ENCODE peak calls at places on chromosomes 6 and 20, in five cellular contexts. One of them, this sample, is unnamed.
A peak's percentile ranks its signal among the peaks of the same experiment; 100 is the strongest.

GRCh38 chr6:73200735-73201134 is 24.6 kb downstream of the KHDC1L start:
- DNase-seq in mesenchymal stem cell: peak; percentile 18
- DNase-seq in IMR-90: peak; percentile 6
- DNase-seq in mesendoderm: no peak
- DNase-seq in H1: no peak
- DNase-seq in this sample: no peak

GRCh38 chr6:115945306-115945705 is 115.4 kb downstream of the FRK start:
- DNase-seq in mesenchymal stem cell: peak; percentile 3
- DNase-seq in IMR-90: no peak
- DNase-seq in mesendoderm: no peak
- DNase-seq in H1: no peak
- DNase-seq in this sample: no peak

GRCh38 chr6:118012944-118013343 is 105.9 kb downstream of the SLC35F1 start:
- DNase-seq in mesenchymal stem cell: no peak
- DNase-seq in IMR-90: no peak
- DNase-seq in mesendoderm: no peak
- DNase-seq in H1: no peak
- DNase-seq in this sample: no peak

GRCh38 chr20:17530716-17531536 is at the start of gene BFSP1:
- DNase-seq in mesenchymal stem cell: peak; percentile 69
- DNase-seq in IMR-90: peak; percentile 52
- DNase-seq in mesendoderm: peak; percentile 72
- DNase-seq in H1: peak; percentile 82
- DNase-seq in this sample: peak; percentile 46

GRCh38 chr20:34710568-34710839 is 6.4 kb downstream of the TP53INP2 start:
- DNase-seq in mesenchymal stem cell: no peak
- DNase-seq in IMR-90: no peak
- DNase-seq in mesendoderm: no peak
- DNase-seq in H1: no peak
- DNase-seq in this sample: no peak

GRCh38 chr6:83815631-83816030 is 37.5 kb upstream of the RIPPLY2 start:
- DNase-seq in mesenchymal stem cell: peak; percentile 42
- DNase-seq in IMR-90: no peak
- DNase-seq in mesendoderm: peak; percentile 38
- DNase-seq in H1: no peak
- DNase-seq in this sample: no peak

GRCh38 chr6:1958257-1958656 is 287.1 kb downstream of the GMDS start:
- DNase-seq in mesenchymal stem cell: no peak
- DNase-seq in IMR-90: no peak
- DNase-seq in mesendoderm: no peak
- DNase-seq in H1: no peak
- DNase-seq in this sample: peak; percentile 33

GRCh38 chr6:154487367-154488275 is 22.9 kb downstream of the CNKSR3 start:
- DNase-seq in mesenchymal stem cell: no peak
- DNase-seq in IMR-90: peak; percentile 31
- DNase-seq in mesendoderm: no peak
- DNase-seq in H1: no peak
- DNase-seq in this sample: no peak

GRCh38 chr6:107603029-107603428 is 113.1 kb downstream of the SOBP start:
- DNase-seq in mesenchymal stem cell: no peak
- DNase-seq in IMR-90: no peak
- DNase-seq in mesendoderm: no peak
- DNase-seq in H1: no peak
- DNase-seq in this sample: no peak

GRCh38 chr6:147909645-147910044 is 401.2 kb downstream of the SAMD5 start:
- DNase-seq in mesenchymal stem cell: peak; percentile 34
- DNase-seq in IMR-90: peak; percentile 39
- DNase-seq in mesendoderm: no peak
- DNase-seq in H1: no peak
- DNase-seq in this sample: no peak

GRCh38 chr6:105879902-105880547 is 206.1 kb upstream of the PRDM1 start:
- DNase-seq in mesenchymal stem cell: no peak
- DNase-seq in IMR-90: no peak
- DNase-seq in mesendoderm: no peak
- DNase-seq in H1: no peak
- DNase-seq in this sample: peak; percentile 23

GRCh38 chr20:59087829-59088433 is 45.3 kb upstream of the PRELID3B start:
- DNase-seq in mesenchymal stem cell: peak; percentile 44
- DNase-seq in IMR-90: peak; percentile 47
- DNase-seq in mesendoderm: peak; percentile 79
- DNase-seq in H1: peak; percentile 92
- DNase-seq in this sample: peak; percentile 94

GRCh38 chr6:102525336-102525735 is 1131.8 kb downstream of the GRIK2 start:
- DNase-seq in mesenchymal stem cell: no peak
- DNase-seq in IMR-90: no peak
- DNase-seq in mesendoderm: no peak
- DNase-seq in H1: no peak
- DNase-seq in this sample: no peak

GRCh38 chr6:15739867-15740266 is 77.0 kb upstream of the DTNBP1 start:
- DNase-seq in mesenchymal stem cell: no peak
- DNase-seq in IMR-90: no peak
- DNase-seq in mesendoderm: no peak
- DNase-seq in H1: no peak
- DNase-seq in this sample: no peak

GRCh38 chr6:39074486-39074885 is 25.9 kb downstream of the GLP1R start:
- DNase-seq in mesenchymal stem cell: no peak
- DNase-seq in IMR-90: no peak
- DNase-seq in mesendoderm: peak; percentile 45
- DNase-seq in H1: no peak
- DNase-seq in this sample: no peak

GRCh38 chr6:6725120-6725833 is 136.8 kb downstream of the LY86 start:
- DNase-seq in mesenchymal stem cell: no peak
- DNase-seq in IMR-90: no peak
- DNase-seq in mesendoderm: peak; percentile 77
- DNase-seq in H1: peak; percentile 78
- DNase-seq in this sample: no peak

GRCh38 chr6:44041461-44042260 is 85.6 kb downstream of the MRPL14 start:
- DNase-seq in mesenchymal stem cell: peak; percentile 99
- DNase-seq in IMR-90: peak; percentile 99
- DNase-seq in mesendoderm: peak; percentile 98
- DNase-seq in H1: no peak
- DNase-seq in this sample: peak; percentile 71

GRCh38 chr20:15867017-15867416 is 706.2 kb downstream of the KIF16B start:
- DNase-seq in mesenchymal stem cell: no peak
- DNase-seq in IMR-90: no peak
- DNase-seq in mesendoderm: no peak
- DNase-seq in H1: no peak
- DNase-seq in this sample: no peak

GRCh38 chr6:128438311-128438916 is 82.0 kb downstream of the PTPRK start:
- DNase-seq in mesenchymal stem cell: no peak
- DNase-seq in IMR-90: no peak
- DNase-seq in mesendoderm: no peak
- DNase-seq in H1: no peak
- DNase-seq in this sample: no peak

GRCh38 chr6:43090557-43090952 is 14.4 kb downstream of the PTK7 start:
- DNase-seq in mesenchymal stem cell: peak; percentile 27
- DNase-seq in IMR-90: peak; percentile 44
- DNase-seq in mesendoderm: peak; percentile 63
- DNase-seq in H1: no peak
- DNase-seq in this sample: no peak

GRCh38 chr20:20393207-20393606 is 25.3 kb downstream of the INSM1 start:
- DNase-seq in mesenchymal stem cell: peak; percentile 57
- DNase-seq in IMR-90: peak; percentile 89
- DNase-seq in mesendoderm: no peak
- DNase-seq in H1: no peak
- DNase-seq in this sample: peak; percentile 85

GRCh38 chr20:34581341-34582189 is 23.0 kb downstream of the MAP1LC3A start:
- DNase-seq in mesenchymal stem cell: peak; percentile 63
- DNase-seq in IMR-90: peak; percentile 70
- DNase-seq in mesendoderm: peak; percentile 46
- DNase-seq in H1: no peak
- DNase-seq in this sample: no peak

GRCh38 chr20:45341939-45342862 is 6.0 kb downstream of the SDC4 start:
- DNase-seq in mesenchymal stem cell: peak; percentile 77
- DNase-seq in IMR-90: peak; percentile 74
- DNase-seq in mesendoderm: peak; percentile 98
- DNase-seq in H1: peak; percentile 63
- DNase-seq in this sample: peak; percentile 77

GRCh38 chr6:54805077-54805476 is 41.5 kb upstream of the FAM83B start:
- DNase-seq in mesenchymal stem cell: no peak
- DNase-seq in IMR-90: peak; percentile 51
- DNase-seq in mesendoderm: peak; percentile 42
- DNase-seq in H1: no peak
- DNase-seq in this sample: no peak

GRCh38 chr6:40999498-41000070 is 39.4 kb downstream of the UNC5CL start:
- DNase-seq in mesenchymal stem cell: peak; percentile 58
- DNase-seq in IMR-90: peak; percentile 32
- DNase-seq in mesendoderm: peak; percentile 96
- DNase-seq in H1: peak; percentile 59
- DNase-seq in this sample: peak; percentile 56

GRCh38 chr6:41531591-41532582 is 14.3 kb upstream of the FOXP4 start:
- DNase-seq in mesenchymal stem cell: peak; percentile 78
- DNase-seq in IMR-90: peak; percentile 67
- DNase-seq in mesendoderm: no peak
- DNase-seq in H1: no peak
- DNase-seq in this sample: peak; percentile 6

GRCh38 chr20:5364997-5365597 is 48.3 kb upstream of the PROKR2 start:
- DNase-seq in mesenchymal stem cell: peak; percentile 54
- DNase-seq in IMR-90: no peak
- DNase-seq in mesendoderm: peak; percentile 63
- DNase-seq in H1: no peak
- DNase-seq in this sample: no peak

DNA sequence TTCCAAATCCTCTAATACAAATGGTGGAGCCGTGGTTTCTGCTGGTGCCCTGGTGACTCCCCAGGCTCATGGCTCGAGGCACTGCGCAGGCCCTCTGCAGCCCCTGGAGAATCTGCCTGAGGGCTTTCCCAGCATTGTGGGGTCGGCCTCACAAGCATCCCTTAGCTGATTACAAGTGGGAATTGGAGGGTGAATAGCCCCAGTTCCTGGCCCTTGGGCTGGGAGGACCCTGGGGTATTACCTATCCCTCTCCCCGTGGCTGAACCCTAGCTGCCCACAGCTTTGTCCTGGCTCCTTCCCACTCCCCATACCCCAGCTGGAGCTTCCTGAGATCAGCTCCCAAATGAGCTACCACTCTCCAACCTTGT is 212.2 kb upstream of the CST7 start:
- DNase-seq in mesenchymal stem cell: no peak
- DNase-seq in IMR-90: no peak
- DNase-seq in mesendoderm: no peak
- DNase-seq in H1: peak; percentile 32
- DNase-seq in this sample: no peak
- H2AK5ac ChIP-seq in mesenchymal stem cell: no peak overlapping the region
- H2AK5ac ChIP-seq in IMR-90: no peak overlapping the region
- H2AK5ac ChIP-seq in mesendoderm: no peak overlapping the region
- H2AK5ac ChIP-seq in H1: no peak overlapping the region
- H2AK5ac ChIP-seq in this sample: no peak overlapping the region

DNA sequence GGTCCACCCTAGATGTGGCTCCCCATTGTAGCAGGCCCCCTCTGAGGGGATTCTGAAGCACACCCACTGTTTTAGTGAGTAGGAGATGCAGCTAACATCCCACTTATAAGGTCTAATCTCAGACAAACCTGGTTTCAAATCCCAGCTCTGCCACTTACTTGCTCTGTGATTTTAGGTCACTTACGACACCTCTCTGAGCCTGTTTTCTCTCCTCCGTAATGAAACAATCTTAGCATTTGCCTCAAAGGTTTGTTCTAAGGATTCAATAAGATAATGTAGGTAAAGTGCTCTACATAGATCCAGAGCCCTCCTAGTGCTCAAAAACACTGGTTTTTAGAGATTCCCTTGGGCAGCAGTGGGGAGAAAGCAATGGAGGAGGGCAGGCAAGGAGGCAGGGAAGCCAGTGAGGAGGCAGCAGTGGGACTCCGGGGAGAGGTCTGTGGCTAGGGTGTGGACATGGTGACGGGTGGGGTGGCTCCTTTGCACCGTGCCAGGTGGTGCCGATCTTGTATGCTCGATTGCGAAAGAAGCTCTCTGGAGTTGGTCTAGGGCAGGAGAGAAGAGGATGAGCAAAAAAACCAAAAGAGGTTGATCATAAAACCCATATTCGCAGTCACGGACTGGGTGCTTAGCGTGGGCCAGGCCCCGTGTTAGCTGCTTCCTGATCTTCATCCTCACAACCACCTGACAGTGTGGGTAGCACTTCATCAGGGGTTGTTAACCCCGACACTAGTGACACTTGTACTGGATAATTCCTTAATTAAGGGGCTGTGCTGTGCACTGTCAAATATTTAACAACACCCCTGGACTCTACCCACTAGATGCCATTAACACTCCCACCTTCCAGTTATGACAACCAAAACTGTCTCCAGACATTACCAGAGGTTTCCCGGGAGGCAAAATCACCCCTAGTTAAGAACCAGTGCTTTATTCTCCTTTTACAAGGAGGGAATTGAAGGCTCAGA is 16.8 kb upstream of the PTGIS start:
- DNase-seq in mesenchymal stem cell: no peak
- DNase-seq in IMR-90: no peak
- DNase-seq in mesendoderm: no peak
- DNase-seq in H1: no peak
- DNase-seq in this sample: no peak
- H2BK5ac ChIP-seq in mesenchymal stem cell: no peak overlapping the region
- H2BK5ac ChIP-seq in IMR-90: peak overlapping the region; percentile 45
- H2BK5ac ChIP-seq in mesendoderm: no peak overlapping the region
- H2BK5ac ChIP-seq in H1: no peak overlapping the region
- H2BK5ac ChIP-seq in this sample: no peak overlapping the region

DNA sequence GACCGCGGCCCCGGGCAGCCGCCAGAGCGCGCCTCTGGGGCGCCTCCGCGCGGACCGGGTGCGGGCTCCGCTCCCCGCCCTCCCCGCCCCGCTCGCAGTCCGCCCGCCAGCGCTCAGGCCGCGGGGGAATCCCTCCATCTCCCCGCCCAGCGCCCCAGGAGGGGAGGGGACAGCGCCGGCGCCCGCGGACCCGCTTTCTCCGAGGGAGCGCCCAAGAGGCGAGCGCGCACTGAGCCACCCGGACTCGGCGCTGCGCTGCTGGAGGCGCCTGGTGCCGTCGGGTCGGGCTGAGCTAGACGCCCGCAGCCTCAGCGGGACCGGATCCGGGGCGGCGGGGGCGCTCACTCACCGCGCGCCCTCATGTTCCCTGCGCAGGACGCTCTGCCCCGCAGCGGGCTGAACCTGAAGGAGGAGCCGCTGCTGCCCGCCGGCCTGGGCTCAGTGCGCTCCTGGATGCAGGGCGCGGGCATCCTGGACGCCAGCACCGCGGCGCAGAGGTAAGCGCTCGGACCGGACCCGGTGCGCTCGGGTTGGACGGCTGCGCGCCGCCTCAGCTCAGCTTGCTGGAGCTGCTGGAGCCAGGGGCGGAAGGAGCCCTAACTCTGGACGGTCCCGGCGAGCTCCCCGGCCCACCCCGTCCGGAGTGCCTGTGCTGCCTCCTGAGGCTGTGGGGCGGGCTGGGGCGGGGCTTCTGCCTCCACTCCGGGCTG is 861 bp downstream of the EBF4 start:
- DNase-seq in mesenchymal stem cell: peak; percentile 30
- DNase-seq in IMR-90: no peak
- DNase-seq in mesendoderm: peak; percentile 40
- DNase-seq in H1: peak; percentile 67
- DNase-seq in this sample: peak; percentile 39
- H3K4me3 ChIP-seq in mesenchymal stem cell: no peak overlapping the region
- H3K4me3 ChIP-seq in IMR-90: peak overlapping the region; percentile 37
- H3K4me3 ChIP-seq in mesendoderm: no peak overlapping the region
- H3K4me3 ChIP-seq in H1: peak overlapping the region; percentile 7
- H3K4me3 ChIP-seq in this sample: peak overlapping the region; percentile 12

DNA sequence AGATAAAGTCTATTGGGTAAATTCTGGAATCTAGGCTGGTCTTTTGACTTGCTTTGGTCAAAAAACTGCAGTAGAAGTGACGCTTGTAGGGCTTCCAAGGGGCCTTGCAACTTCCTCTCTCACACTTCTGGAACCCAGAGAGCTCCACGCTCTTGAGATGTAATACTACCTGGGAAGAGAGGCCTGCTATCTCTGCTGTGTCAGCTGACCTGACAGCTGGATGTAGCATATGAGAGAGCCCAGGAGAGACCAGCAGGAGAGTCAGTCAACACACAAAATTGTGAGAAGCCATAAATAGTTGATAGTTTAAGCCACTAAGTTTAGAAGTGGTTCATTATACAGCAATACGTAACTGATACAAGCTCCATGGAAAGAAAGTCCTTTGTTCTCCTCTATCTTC is 7.8 kb upstream of the RSPO3 start:
- DNase-seq in mesenchymal stem cell: no peak
- DNase-seq in IMR-90: no peak
- DNase-seq in mesendoderm: peak; percentile 36
- DNase-seq in H1: no peak
- DNase-seq in this sample: no peak
- H2AK5ac ChIP-seq in mesenchymal stem cell: no peak overlapping the region
- H2AK5ac ChIP-seq in IMR-90: no peak overlapping the region
- H2AK5ac ChIP-seq in mesendoderm: no peak overlapping the region
- H2AK5ac ChIP-seq in H1: no peak overlapping the region
- H2AK5ac ChIP-seq in this sample: no peak overlapping the region